ENCODE peak calls at places on chromosomes 4 and X, in five cellular contexts. N is hepatocyte; Z is CD4-positive, CD25-positive, alpha-beta regulatory T cell; T is CD4-positive, alpha-beta T cell; H is keratinocyte. M is an unnamed sample. For H3K9me3, the result is how much of the 10 kb centered on the place peaks cover.

GRCh38 chrX:136880003-136880451 is 498 bp downstream of the RBMX start:
- DNase-seq in N (no peak), Z (peak), T (peak), H (no peak), M (peak)

GRCh38 chr4:160652790-160653189 is 1511.0 kb downstream of the FSTL5 start:
- DNase-seq in N (no peak), Z (no peak), T (no peak), H (no peak), M (no peak)

GRCh38 chr4:159484861-159485260 is 382.0 kb downstream of the RAPGEF2 start:
- DNase-seq in N (no peak), Z (no peak), T (no peak), H (no peak), M (no peak)

GRCh38 chr4:107951551-107951950 is 20.2 kb downstream of the CYP2U1 start:
- DNase-seq in N (peak), Z (no peak), T (no peak), H (no peak), M (no peak)

GRCh38 chrX:134377537-134377936 is 82.4 kb upstream of the HPRT1 start:
- DNase-seq in N (peak), Z (no peak), T (no peak), H (no peak), M (no peak)

GRCh38 chrX:68428431-68428830 is 4.9 kb downstream of the OPHN1 start:
- DNase-seq in N (no peak), Z (no peak), T (no peak), H (peak), M (no peak)

GRCh38 chr4:113394730-113395530 is 345.5 kb downstream of the ANK2 start:
- DNase-seq in N (peak), Z (peak), T (peak), H (no peak), M (peak)

GRCh38 chr4:102356562-102357202 is 11.4 kb upstream of the SLC39A8 start:
- DNase-seq in N (peak), Z (no peak), T (no peak), H (no peak), M (no peak)

GRCh38 chr4:46123872-46124755 is at the start of gene GABRG1:
- DNase-seq in N (peak), Z (no peak), T (no peak), H (no peak), M (no peak)

GRCh38 chr4:108240356-108240755 is 71.6 kb upstream of the LEF1 start:
- DNase-seq in N (no peak), Z (no peak), T (no peak), H (no peak), M (no peak)

GRCh38 chrX:134551365-134552095 is 91.6 kb downstream of the HPRT1 start:
- DNase-seq in N (no peak), Z (no peak), T (no peak), H (no peak), M (no peak)

GRCh38 chr4:14877246-14878220 is 124.7 kb upstream of the CPEB2 start:
- DNase-seq in N (no peak), Z (no peak), T (no peak), H (no peak), M (no peak)

GRCh38 chr4:7457201-7458065 is 22.7 kb upstream of the PSAPL1 start:
- DNase-seq in N (no peak), Z (no peak), T (no peak), H (no peak), M (no peak)

GRCh38 chr4:7315286-7315685 is 119.4 kb downstream of the PSAPL1 start:
- DNase-seq in N (no peak), Z (no peak), T (no peak), H (no peak), M (no peak)

GRCh38 chr4:41060352-41061318 is 153.7 kb downstream of the APBB2 start:
- DNase-seq in N (no peak), Z (no peak), T (no peak), H (no peak), M (no peak)

GRCh38 chr4:162406637-162407370 is 243.0 kb upstream of the FSTL5 start:
- DNase-seq in N (peak), Z (no peak), T (no peak), H (no peak), M (no peak)

GRCh38 chr4:19927381-19927780 is 324.3 kb upstream of the SLIT2 start:
- DNase-seq in N (peak), Z (no peak), T (no peak), H (no peak), M (no peak)

GRCh38 chr4:14871676-14872430 is 130.4 kb upstream of the CPEB2 start:
- DNase-seq in N (no peak), Z (peak), T (peak), H (peak), M (peak)

DNA sequence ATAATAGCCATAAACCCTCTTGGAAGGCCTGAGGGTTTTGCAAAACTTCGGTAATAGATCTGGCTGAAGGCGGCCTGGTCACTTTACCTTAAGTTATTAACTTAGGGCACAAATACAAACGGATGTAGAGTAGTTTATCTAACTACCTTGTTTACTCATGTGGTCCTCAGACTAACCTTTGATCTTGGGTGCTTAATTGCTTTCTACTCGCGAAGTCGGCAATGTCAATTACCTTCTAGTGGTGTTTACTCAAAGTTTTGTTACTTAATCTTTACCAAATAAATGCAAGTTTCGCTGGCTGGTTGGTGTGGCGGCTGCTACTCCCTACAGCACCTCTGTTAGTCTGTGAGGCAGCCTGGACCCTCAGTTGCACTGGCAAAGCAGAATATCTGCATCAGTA is 8.9 kb upstream of the ZNF141 start:
- DNase-seq in N (no peak), Z (no peak), T (no peak), H (no peak), M (no peak)
- H3K9me3 ChIP-seq in N (under half), Z (under half), T (under half), H (under half), M (under half)

DNA sequence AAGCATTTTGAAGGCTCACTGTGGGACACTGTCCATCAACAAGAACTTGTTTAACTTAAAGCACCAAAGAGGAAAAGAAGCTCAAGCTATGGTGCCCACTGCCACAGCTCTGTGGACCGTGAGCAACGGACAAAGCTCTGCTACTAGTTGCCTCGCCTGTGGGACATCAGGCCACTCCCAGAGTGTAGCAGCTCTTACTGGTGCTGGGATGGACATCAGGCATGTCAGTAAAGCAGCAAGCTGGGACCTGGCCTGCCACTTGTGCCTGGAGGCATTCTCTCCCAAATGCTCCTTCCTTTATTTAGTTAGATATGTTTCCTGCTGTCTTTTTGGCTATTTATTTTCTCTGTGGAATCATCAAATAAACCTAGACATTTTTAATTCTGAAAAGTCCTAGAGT is 46.7 kb downstream of the TMEM154 start:
- DNase-seq in N (no peak), Z (no peak), T (no peak), H (no peak), M (no peak)
- H3K9me3 ChIP-seq in N (under half), Z (under half), T (under half), H (under half), M (under half)

DNA sequence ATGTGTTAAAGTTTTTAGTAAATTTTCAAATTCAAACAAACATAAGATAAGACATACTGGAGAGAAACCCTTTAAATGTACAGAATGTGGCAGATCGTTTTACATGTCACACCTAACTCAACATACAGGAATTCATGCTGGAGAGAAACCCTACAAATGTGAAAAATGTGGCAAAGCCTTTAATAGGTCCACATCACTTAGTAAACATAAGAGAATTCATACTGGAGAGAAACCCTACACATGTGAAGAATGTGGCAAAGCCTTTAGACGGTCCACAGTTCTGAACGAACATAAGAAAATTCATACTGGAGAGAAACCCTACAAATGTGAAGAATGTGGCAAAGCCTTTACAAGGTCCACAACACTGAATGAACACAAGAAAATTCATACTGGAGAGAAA is 32.8 kb downstream of the ZNF595 start:
- DNase-seq in N (no peak), Z (no peak), T (no peak), H (no peak), M (no peak)
- H3K9me3 ChIP-seq in N (half or more), Z (half or more), T (half or more), H (under half), M (under half)

GRCh38 chr4:568962-569361 is 7.1 kb downstream of the TMEM271 start:
- DNase-seq in N (no peak), Z (no peak), T (no peak), H (no peak), M (no peak)
- H3K9me3 ChIP-seq in N (under half), Z (under half), T (under half), H (under half), M (under half)

GRCh38 chrX:17164936-17165335 is 210.1 kb upstream of the NHS start:
- DNase-seq in N (no peak), Z (no peak), T (no peak), H (no peak), M (no peak)
- H3K9me3 ChIP-seq in N (under half), Z (under half), T (under half), H (under half), M (under half)

DNA sequence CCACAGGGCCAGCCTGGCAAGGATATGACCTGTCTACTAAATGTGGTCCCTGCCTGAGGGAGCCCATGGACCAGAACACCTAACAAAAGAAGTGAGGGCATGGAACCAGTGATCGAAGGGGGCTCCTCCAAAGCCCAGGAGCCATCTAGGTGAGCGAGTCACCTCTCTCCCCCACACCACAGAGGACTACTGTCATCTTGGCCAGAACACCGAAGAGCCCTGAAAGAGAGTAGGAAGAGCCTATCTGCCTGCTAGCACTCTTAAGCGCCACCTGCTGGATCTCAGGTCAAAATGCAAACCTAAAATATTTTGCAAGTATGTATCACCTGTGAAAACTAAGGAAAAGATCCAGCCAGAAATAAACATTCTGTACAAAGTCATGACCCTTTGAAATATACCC is 137.9 kb upstream of the ZXDB start:
- DNase-seq in N (no peak), Z (no peak), T (no peak), H (no peak), M (no peak)
- H3K9me3 ChIP-seq in N (under half), Z (under half), T (under half), H (under half), M (under half)

DNA sequence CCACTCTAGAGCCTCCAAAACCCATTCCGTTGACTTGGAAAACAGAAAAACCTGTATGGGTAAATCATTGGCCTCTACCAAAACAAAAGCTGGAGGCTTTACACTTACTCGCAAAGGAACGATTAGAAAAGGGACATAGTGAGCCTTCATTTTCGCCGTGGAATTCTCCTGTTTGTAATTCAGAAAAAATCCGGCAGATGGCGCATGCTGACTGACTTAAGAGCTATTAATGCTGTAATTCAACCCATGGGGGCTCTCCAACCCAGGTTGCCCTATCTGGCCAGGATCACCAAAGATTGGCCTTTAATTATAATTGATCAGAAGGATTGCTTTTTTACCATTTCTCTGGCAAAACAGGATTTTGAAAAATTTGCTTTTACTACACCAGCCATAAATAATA is 60.8 kb downstream of the ZNF732 start:
- DNase-seq in N (peak), Z (peak), T (peak), H (no peak), M (peak)
- H3K9me3 ChIP-seq in N (under half), Z (under half), T (under half), H (under half), M (under half)

GRCh38 chr4:48137766-48138349 is 3.8 kb upstream of the TXK start:
- DNase-seq in N (no peak), Z (no peak), T (no peak), H (no peak), M (no peak)
- H3K9me3 ChIP-seq in N (under half), Z (under half), T (under half), H (under half), M (under half)

GRCh38 chr4:116020141-116020722 is 906.8 kb upstream of the NDST4 start:
- DNase-seq in N (no peak), Z (no peak), T (no peak), H (no peak), M (no peak)
- H3K9me3 ChIP-seq in N (under half), Z (under half), T (under half), H (under half), M (under half)

GRCh38 chr4:252065-252601 is 53.1 kb downstream of the ZNF732 start:
- DNase-seq in N (no peak), Z (no peak), T (no peak), H (no peak), M (no peak)

GRCh38 chr4:253936-254756 is 51.1 kb downstream of the ZNF732 start:
- DNase-seq in N (no peak), Z (no peak), T (no peak), H (no peak), M (no peak)

GRCh38 chr4:256492-256891 is 48.8 kb downstream of the ZNF732 start:
- DNase-seq in N (no peak), Z (no peak), T (no peak), H (no peak), M (no peak)
- H3K9me3 ChIP-seq in N (under half), Z (half or more), T (half or more), H (under half), M (under half)